ENCODE peak calls at places on chromosomes 3 and 15, in four cellular contexts. One of them, this sample, is unnamed.

GRCh38 chr3:50156991-50157493 is 1.9 kb downstream of the SEMA3F start:
- DNase-seq in GM23338: peak
- DNase-seq in HepG2: no peak
- DNase-seq in GM23248: peak
- DNase-seq in this sample: no peak

GRCh38 chr3:68306571-68306970 is 625.8 kb downstream of the TAFA4 start:
- DNase-seq in HepG2: peak
- DNase-seq in GM23248: peak
- DNase-seq in GM23338: peak
- DNase-seq in this sample: no peak

GRCh38 chr3:197499427-197499826 is 56.3 kb downstream of the BDH1 start:
- DNase-seq in GM23248: peak
- DNase-seq in GM23338: no peak
- DNase-seq in HepG2: peak
- DNase-seq in this sample: peak

GRCh38 chr3:141485578-141486415 is 1.0 kb upstream of the RASA2 start:
- DNase-seq in HepG2: peak
- DNase-seq in GM23248: peak
- DNase-seq in GM23338: peak
- DNase-seq in this sample: peak

GRCh38 chr3:141279074-141279945 is 47.7 kb downstream of the PXYLP1 start:
- DNase-seq in GM23248: peak
- DNase-seq in HepG2: peak
- DNase-seq in GM23338: peak
- DNase-seq in this sample: peak

GRCh38 chr15:30963681-30964080 is 27.7 kb downstream of the MTMR10 start:
- DNase-seq in HepG2: no peak
- DNase-seq in GM23338: no peak
- DNase-seq in GM23248: no peak
- DNase-seq in this sample: no peak

GRCh38 chr3:30347679-30348216 is 258.7 kb upstream of the TGFBR2 start:
- DNase-seq in HepG2: peak
- DNase-seq in GM23338: no peak
- DNase-seq in GM23248: peak
- DNase-seq in this sample: peak

GRCh38 chr3:183306798-183307671 is 54.0 kb downstream of the B3GNT5 start:
- DNase-seq in GM23338: no peak
- DNase-seq in HepG2: no peak
- DNase-seq in GM23248: peak
- DNase-seq in this sample: peak

GRCh38 chr3:51141573-51141972 is 243.5 kb upstream of the MANF start:
- DNase-seq in GM23248: no peak
- DNase-seq in GM23338: peak
- DNase-seq in HepG2: no peak
- DNase-seq in this sample: no peak

GRCh38 chr15:62658498-62658897 is 384.0 kb upstream of the TPM1 start:
- DNase-seq in GM23248: peak
- DNase-seq in GM23338: no peak
- DNase-seq in HepG2: no peak
- DNase-seq in this sample: peak

GRCh38 chr3:121431717-121432517 is 113.9 kb downstream of the POLQ start:
- DNase-seq in GM23248: peak
- DNase-seq in GM23338: no peak
- DNase-seq in HepG2: peak
- DNase-seq in this sample: peak

GRCh38 chr15:90031231-90031791 is 30.2 kb downstream of the ZNF710 start:
- DNase-seq in GM23338: no peak
- DNase-seq in HepG2: no peak
- DNase-seq in GM23248: peak
- DNase-seq in this sample: no peak

GRCh38 chr15:58331903-58332675 is 99.7 kb upstream of the LIPC start:
- DNase-seq in HepG2: peak
- DNase-seq in GM23338: peak
- DNase-seq in GM23248: peak
- DNase-seq in this sample: peak

GRCh38 chr15:31248951-31249350 is 77.7 kb upstream of the KLF13 start:
- DNase-seq in GM23248: no peak
- DNase-seq in GM23338: no peak
- DNase-seq in HepG2: no peak
- DNase-seq in this sample: no peak

GRCh38 chr3:103127116-103127630 is 692.4 kb downstream of the ZPLD1 start:
- DNase-seq in GM23248: no peak
- DNase-seq in GM23338: no peak
- DNase-seq in HepG2: no peak
- DNase-seq in this sample: peak

GRCh38 chr3:108380128-108380795 is 83.9 kb downstream of the HHLA2 start:
- DNase-seq in GM23248: no peak
- DNase-seq in HepG2: no peak
- DNase-seq in GM23338: no peak
- DNase-seq in this sample: no peak

GRCh38 chr15:81575436-81576123 is 201.6 kb upstream of the TMC3 start:
- DNase-seq in GM23248: no peak
- DNase-seq in GM23338: peak
- DNase-seq in HepG2: no peak
- DNase-seq in this sample: no peak

GRCh38 chr3:118772036-118773030 is 262.3 kb downstream of the IGSF11 start:
- DNase-seq in GM23248: no peak
- DNase-seq in HepG2: no peak
- DNase-seq in GM23338: peak
- DNase-seq in this sample: peak

GRCh38 chr3:161770532-161771386 is 274.2 kb downstream of the OTOL1 start:
- DNase-seq in HepG2: no peak
- DNase-seq in GM23338: no peak
- DNase-seq in GM23248: no peak
- DNase-seq in this sample: peak

GRCh38 chr3:67656614-67657013 is 2.2 kb upstream of the SUCLG2 start:
- DNase-seq in GM23338: no peak
- DNase-seq in GM23248: no peak
- DNase-seq in HepG2: no peak
- DNase-seq in this sample: no peak

GRCh38 chr3:186705882-186706780 is 11.0 kb upstream of the KNG1 start:
- DNase-seq in GM23248: no peak
- DNase-seq in HepG2: no peak
- DNase-seq in GM23338: no peak
- DNase-seq in this sample: no peak

GRCh38 chr15:31024979-31025378 is 33.6 kb upstream of the MTMR10 start:
- DNase-seq in GM23338: no peak
- DNase-seq in HepG2: peak
- DNase-seq in GM23248: peak
- DNase-seq in this sample: peak

GRCh38 chr3:73563896-73564582 is 60.7 kb downstream of the PDZRN3 start:
- DNase-seq in GM23338: no peak
- DNase-seq in GM23248: peak
- DNase-seq in HepG2: no peak
- DNase-seq in this sample: peak

GRCh38 chr3:152638707-152639450 is 196.1 kb upstream of the P2RY1 start:
- DNase-seq in GM23248: peak
- DNase-seq in HepG2: no peak
- DNase-seq in GM23338: no peak
- DNase-seq in this sample: peak

GRCh38 chr15:27855137-27855536 is 244.0 kb downstream of the OCA2 start:
- DNase-seq in GM23338: no peak
- DNase-seq in GM23248: no peak
- DNase-seq in HepG2: no peak
- DNase-seq in this sample: no peak

GRCh38 chr3:49781415-49782199 is 4.7 kb downstream of the IP6K1 start:
- DNase-seq in GM23338: no peak
- DNase-seq in HepG2: peak
- DNase-seq in GM23248: no peak
- DNase-seq in this sample: no peak

GRCh38 chr15:100032358-100033080 is 299.3 kb upstream of the LYSMD4 start:
- DNase-seq in GM23248: no peak
- DNase-seq in HepG2: no peak
- DNase-seq in GM23338: no peak
- DNase-seq in this sample: peak

GRCh38 chr3:174776123-174776522 is 83.0 kb upstream of the NAALADL2 start:
- DNase-seq in HepG2: no peak
- DNase-seq in GM23248: peak
- DNase-seq in GM23338: no peak
- DNase-seq in this sample: peak

GRCh38 chr3:31531465-31531991 is 1.2 kb upstream of the STT3B start:
- DNase-seq in GM23248: no peak
- DNase-seq in GM23338: no peak
- DNase-seq in HepG2: no peak
- DNase-seq in this sample: peak

GRCh38 chr3:124630994-124631393 is 99.3 kb upstream of the UMPS start:
- DNase-seq in GM23248: no peak
- DNase-seq in HepG2: no peak
- DNase-seq in GM23338: no peak
- DNase-seq in this sample: no peak

GRCh38 chr3:148106062-148106461 is 591.6 kb upstream of the AGTR1 start:
- DNase-seq in GM23248: no peak
- DNase-seq in GM23338: no peak
- DNase-seq in HepG2: no peak
- DNase-seq in this sample: peak

GRCh38 chr3:50370594-50370993 is 11.3 kb upstream of the TMEM115 start:
- DNase-seq in GM23248: peak
- DNase-seq in GM23338: peak
- DNase-seq in HepG2: no peak
- DNase-seq in this sample: no peak

GRCh38 chr3:135905058-135905724 is 60.3 kb upstream of the PPP2R3A start:
- DNase-seq in HepG2: no peak
- DNase-seq in GM23338: peak
- DNase-seq in GM23248: peak
- DNase-seq in this sample: no peak

GRCh38 chr3:17054301-17054700 is 169.5 kb downstream of the PLCL2 start:
- DNase-seq in GM23248: no peak
- DNase-seq in GM23338: no peak
- DNase-seq in HepG2: no peak
- DNase-seq in this sample: no peak

GRCh38 chr3:17052348-17052747 is 167.6 kb downstream of the PLCL2 start:
- DNase-seq in HepG2: no peak
- DNase-seq in GM23248: no peak
- DNase-seq in GM23338: no peak
- DNase-seq in this sample: no peak

GRCh38 chr3:17057316-17057715 is 172.6 kb downstream of the PLCL2 start:
- DNase-seq in GM23338: no peak
- DNase-seq in HepG2: no peak
- DNase-seq in GM23248: peak
- DNase-seq in this sample: peak

GRCh38 chr3:17054944-17055343 is 170.2 kb downstream of the PLCL2 start:
- DNase-seq in HepG2: no peak
- DNase-seq in GM23248: no peak
- DNase-seq in GM23338: no peak
- DNase-seq in this sample: no peak

GRCh38 chr3:17055374-17056276 is 170.9 kb downstream of the PLCL2 start:
- DNase-seq in HepG2: no peak
- DNase-seq in GM23248: peak
- DNase-seq in GM23338: no peak
- DNase-seq in this sample: peak
- TF ChIP-seq EZH2 in HepG2: no peak
- TF ChIP-seq EZH2 in GM23248: no peak
- TF ChIP-seq EZH2 in GM23338: no peak
- TF ChIP-seq EZH2 in this sample: no peak

DNA sequence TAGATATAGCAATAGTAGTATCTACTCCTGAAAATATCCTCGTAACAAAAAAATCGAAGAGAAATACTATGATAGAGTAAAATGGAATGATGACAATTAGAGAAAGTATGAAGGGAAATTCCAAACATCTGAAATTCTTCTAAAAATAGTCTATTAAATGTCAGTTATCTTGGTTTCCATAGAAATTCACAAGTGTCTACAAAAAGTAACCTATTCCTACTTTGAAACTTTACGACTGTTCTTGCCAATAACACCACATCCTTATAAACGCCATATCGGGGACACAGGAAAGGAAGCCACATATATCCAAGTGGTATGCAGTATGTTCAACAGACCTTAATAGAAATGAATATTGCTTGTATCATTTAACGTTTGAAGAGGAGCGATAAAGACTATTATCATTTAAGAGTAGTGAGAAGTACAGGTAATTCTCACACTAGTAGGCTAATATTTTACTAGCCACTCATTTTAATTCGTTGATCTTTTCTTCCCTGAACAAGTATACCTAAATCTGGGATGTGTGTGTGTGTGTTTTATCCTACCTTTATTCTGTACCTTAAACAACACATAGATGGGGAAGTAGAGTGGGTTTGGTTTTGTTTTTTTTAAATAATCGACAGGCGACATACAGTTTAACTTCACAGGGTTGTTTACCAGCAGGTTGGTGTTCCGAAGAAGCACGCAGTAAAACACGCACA is 1.2 kb downstream of the GPR176 start:
- DNase-seq in HepG2: no peak
- DNase-seq in GM23248: peak
- DNase-seq in GM23338: no peak
- DNase-seq in this sample: peak
- TF ChIP-seq EZH2 in HepG2: no peak
- TF ChIP-seq EZH2 in GM23248: no peak
- TF ChIP-seq EZH2 in GM23338: no peak
- TF ChIP-seq EZH2 in this sample: no peak

GRCh38 chr3:168455814-168456213 is 360.1 kb upstream of the GOLIM4 start:
- DNase-seq in GM23338: no peak
- DNase-seq in GM23248: no peak
- DNase-seq in HepG2: no peak
- DNase-seq in this sample: no peak
- TF ChIP-seq EZH2 in GM23338: no peak
- TF ChIP-seq EZH2 in GM23248: no peak
- TF ChIP-seq EZH2 in HepG2: no peak
- TF ChIP-seq EZH2 in this sample: no peak

GRCh38 chr15:78618490-78618934 is 2.3 kb downstream of the CHRNA3 start:
- DNase-seq in HepG2: peak
- DNase-seq in GM23248: peak
- DNase-seq in GM23338: peak
- DNase-seq in this sample: peak

GRCh38 chr15:78621810-78622402 is 1.1 kb upstream of the CHRNA3 start:
- DNase-seq in HepG2: no peak
- DNase-seq in GM23338: no peak
- DNase-seq in GM23248: no peak
- DNase-seq in this sample: no peak

GRCh38 chr15:78619022-78619950 is 1.5 kb downstream of the CHRNA3 start:
- DNase-seq in GM23248: no peak
- DNase-seq in GM23338: peak
- DNase-seq in HepG2: no peak
- DNase-seq in this sample: no peak

GRCh38 chr15:78620839-78621421 is at the start of gene CHRNA3:
- DNase-seq in GM23338: peak
- DNase-seq in HepG2: no peak
- DNase-seq in GM23248: no peak
- DNase-seq in this sample: no peak

GRCh38 chr15:78620021-78620838 is 566 bp downstream of the CHRNA3 start:
- DNase-seq in GM23248: peak
- DNase-seq in GM23338: peak
- DNase-seq in HepG2: no peak
- DNase-seq in this sample: no peak
- TF ChIP-seq EZH2 in GM23248: peak
- TF ChIP-seq EZH2 in GM23338: peak
- TF ChIP-seq EZH2 in HepG2: no peak
- TF ChIP-seq EZH2 in this sample: peak

GRCh38 chr15:51099185-51099584 is 4.5 kb upstream of the TNFAIP8L3 start:
- DNase-seq in GM23248: no peak
- DNase-seq in GM23338: no peak
- DNase-seq in HepG2: no peak
- DNase-seq in this sample: no peak
- TF ChIP-seq EZH2 in GM23248: no peak
- TF ChIP-seq EZH2 in GM23338: no peak
- TF ChIP-seq EZH2 in HepG2: no peak
- TF ChIP-seq EZH2 in this sample: no peak

This sample was measured in astrocyte.